ENCODE peak calls at places on chromosomes 11 and 22, in five cellular contexts. G is T-cell, J is amniotic stem cell, B is HTR-8/SVneo, H is hypothalamus. X is an unnamed sample.

GRCh38 chr11:9313648-9314290 is 624 bp downstream of the TMEM41B start:
- DNase-seq in G (no peak), J (no peak), B (no peak), H (no peak), X (no peak)

GRCh38 chr11:58508814-58509213 is 909 bp upstream of the OR5B21 start:
- DNase-seq in G (no peak), J (no peak), B (no peak), H (no peak), X (no peak)

GRCh38 chr11:121870202-121871045 is 245.6 kb downstream of the BLID start:
- DNase-seq in G (no peak), J (no peak), B (peak), H (peak), X (no peak)

GRCh38 chr11:118938491-118939411 is 13.0 kb upstream of the BCL9L start:
- DNase-seq in G (no peak), J (no peak), B (no peak), H (no peak), X (no peak)

GRCh38 chr11:115333106-115333505 is 171.1 kb downstream of the CADM1 start:
- DNase-seq in G (no peak), J (no peak), B (no peak), H (no peak), X (no peak)

GRCh38 chr11:130653838-130654601 is 205.6 kb downstream of the ADAMTS15 start:
- DNase-seq in G (no peak), J (no peak), B (no peak), H (no peak), X (no peak)

GRCh38 chr11:115566185-115566765 is 62.1 kb upstream of the CADM1 start:
- DNase-seq in G (no peak), J (no peak), B (no peak), H (no peak), X (no peak)

GRCh38 chr11:2369320-2369719 is 7.8 kb upstream of the CD81 start:
- DNase-seq in G (no peak), J (no peak), B (no peak), H (no peak), X (no peak)

GRCh38 chr11:35116762-35117588 is 22.0 kb upstream of the CD44 start:
- DNase-seq in G (no peak), J (no peak), B (no peak), H (no peak), X (no peak)

GRCh38 chr22:46661221-46661851 is 41.1 kb downstream of the GRAMD4 start:
- DNase-seq in G (no peak), J (no peak), B (peak), H (peak), X (no peak)

GRCh38 chr11:86577663-86578636 is 94.5 kb downstream of the ME3 start:
- DNase-seq in G (no peak), J (no peak), B (no peak), H (no peak), X (no peak)

GRCh38 chr11:86152006-86152862 is 83.3 kb upstream of the PICALM start:
- DNase-seq in G (no peak), J (no peak), B (no peak), H (peak), X (no peak)

GRCh38 chr11:109043318-109043717 is 378.4 kb downstream of the DDX10 start:
- DNase-seq in G (no peak), J (no peak), B (no peak), H (no peak), X (no peak)

GRCh38 chr11:69718147-69718546 is 14.3 kb upstream of the FGF19 start:
- DNase-seq in G (no peak), J (no peak), B (peak), H (no peak), X (no peak)

GRCh38 chr22:17931400-17931825 is 92.9 kb downstream of the MICAL3 start:
- DNase-seq in G (no peak), J (no peak), B (no peak), H (no peak), X (no peak)

GRCh38 chr11:12285811-12286222 is 91.6 kb upstream of the PARVA start:
- DNase-seq in G (no peak), J (no peak), B (no peak), H (no peak), X (peak)

GRCh38 chr11:3123761-3124733 is 41.1 kb downstream of the OSBPL5 start:
- DNase-seq in G (no peak), J (peak), B (peak), H (peak), X (no peak)

GRCh38 chr11:111870887-111871692 is at the start of gene ALG9:
- DNase-seq in G (peak), J (peak), B (peak), H (peak), X (peak)

GRCh38 chr11:117750357-117750756 is 46.7 kb downstream of the DSCAML1 start:
- DNase-seq in G (no peak), J (no peak), B (no peak), H (no peak), X (no peak)

GRCh38 chr11:17244046-17244445 is 32.5 kb upstream of the NUCB2 start:
- DNase-seq in G (no peak), J (no peak), B (no peak), H (no peak), X (no peak)

GRCh38 chr11:4030197-4030596 is 64.4 kb upstream of the RRM1 start:
- DNase-seq in G (no peak), J (no peak), B (no peak), H (no peak), X (no peak)

GRCh38 chr11:70594031-70594430 is 195.7 kb downstream of the CTTN start:
- DNase-seq in G (no peak), J (no peak), B (no peak), H (no peak), X (no peak)

GRCh38 chr11:85867751-85868150 is 12.6 kb downstream of the CCDC83 start:
- DNase-seq in G (no peak), J (no peak), B (no peak), H (no peak), X (no peak)

GRCh38 chr22:39475902-39476301 is 19.1 kb downstream of the MGAT3 start:
- DNase-seq in G (no peak), J (no peak), B (no peak), H (peak), X (no peak)

GRCh38 chr11:128776434-128777284 is 82.8 kb downstream of the FLI1 start:
- DNase-seq in G (peak), J (no peak), B (no peak), H (no peak), X (no peak)

GRCh38 chr22:27801616-27802388 is at the start of gene MN1:
- DNase-seq in G (peak), J (no peak), B (peak), H (peak), X (peak)

GRCh38 chr11:37105456-37105855 is 507.4 kb upstream of the RAG2 start:
- DNase-seq in G (no peak), J (no peak), B (no peak), H (no peak), X (no peak)

GRCh38 chr11:72561856-72562255 is 112.4 kb downstream of the PDE2A start:
- DNase-seq in G (no peak), J (no peak), B (no peak), H (no peak), X (peak)

GRCh38 chr11:110160016-110160415 is 66.8 kb downstream of the ZC3H12C start:
- DNase-seq in G (no peak), J (no peak), B (no peak), H (no peak), X (no peak)

GRCh38 chr11:1039481-1040427 is 3.2 kb upstream of the MUC6 start:
- DNase-seq in G (no peak), J (no peak), B (no peak), H (no peak), X (no peak)

GRCh38 chr11:33735426-33736147 is 636 bp downstream of the CD59 start:
- DNase-seq in G (peak), J (no peak), B (no peak), H (peak), X (no peak)

GRCh38 chr11:8631395-8632110 is 37.5 kb upstream of the STK33 start:
- DNase-seq in G (no peak), J (peak), B (peak), H (no peak), X (no peak)

GRCh38 chr11:73991471-73992006 is 8.9 kb upstream of the UCP2 start:
- DNase-seq in G (no peak), J (no peak), B (no peak), H (no peak), X (no peak)

GRCh38 chr22:35480143-35480542 is 60.5 kb upstream of the RASD2 start:
- DNase-seq in G (no peak), J (no peak), B (no peak), H (no peak), X (no peak)

GRCh38 chr22:23898006-23898974 is 4.1 kb downstream of the MIF start:
- DNase-seq in G (no peak), J (no peak), B (no peak), H (peak), X (no peak)

GRCh38 chr22:20578192-20578591 is 70.8 kb downstream of the MED15 start:
- DNase-seq in G (no peak), J (no peak), B (no peak), H (no peak), X (no peak)

GRCh38 chr11:69209421-69209820 is 53.7 kb downstream of the SMIM38 start:
- DNase-seq in G (no peak), J (no peak), B (no peak), H (no peak), X (no peak)